ENCODE peak calls at places on chromosome 6, in eight cellular contexts. One of them, this sample, is unnamed.

GRCh38 chr6:5034328-5034727 is 30.5 kb upstream of the RPP40 start:
- DNase-seq in H1: no peak
- DNase-seq in endothelial cell of umbilical vein: no peak
- DNase-seq in K562: no peak
- DNase-seq in HepG2: no peak
- DNase-seq in HCT116: no peak
- DNase-seq in GM12878: no peak
- DNase-seq in GM23338: no peak
- DNase-seq in this sample: no peak

GRCh38 chr6:63533026-63533425 is 39.3 kb upstream of the LOC128125822 start:
- DNase-seq in endothelial cell of umbilical vein: no peak
- DNase-seq in HepG2: no peak
- DNase-seq in K562: no peak
- DNase-seq in GM23338: no peak
- DNase-seq in HCT116: no peak
- DNase-seq in H1: no peak
- DNase-seq in GM12878: no peak
- DNase-seq in this sample: no peak

GRCh38 chr6:169707772-169708171 is 5.8 kb downstream of the C6orf120 start:
- DNase-seq in GM12878: no peak
- DNase-seq in HCT116: no peak
- DNase-seq in H1: no peak
- DNase-seq in GM23338: no peak
- DNase-seq in HepG2: no peak
- DNase-seq in K562: no peak
- DNase-seq in endothelial cell of umbilical vein: no peak
- DNase-seq in this sample: no peak

GRCh38 chr6:136791296-136792065 is 796 bp downstream of the MAP3K5 start:
- DNase-seq in endothelial cell of umbilical vein: peak
- DNase-seq in HCT116: no peak
- DNase-seq in K562: peak
- DNase-seq in GM23338: peak
- DNase-seq in GM12878: peak
- DNase-seq in HepG2: no peak
- DNase-seq in H1: no peak
- DNase-seq in this sample: peak

GRCh38 chr6:154352898-154353585 is 3.6 kb downstream of the IPCEF1 start:
- DNase-seq in HCT116: no peak
- DNase-seq in endothelial cell of umbilical vein: no peak
- DNase-seq in K562: no peak
- DNase-seq in H1: no peak
- DNase-seq in GM12878: peak
- DNase-seq in GM23338: no peak
- DNase-seq in HepG2: no peak
- DNase-seq in this sample: no peak

GRCh38 chr6:85580878-85581267 is 12.8 kb downstream of the SNX14 start:
- DNase-seq in K562: peak
- DNase-seq in GM12878: no peak
- DNase-seq in GM23338: peak
- DNase-seq in H1: no peak
- DNase-seq in HepG2: peak
- DNase-seq in endothelial cell of umbilical vein: no peak
- DNase-seq in HCT116: no peak
- DNase-seq in this sample: no peak

GRCh38 chr6:125781307-125781868 is 9.4 kb upstream of the NCOA7 start:
- DNase-seq in HCT116: no peak
- DNase-seq in GM12878: no peak
- DNase-seq in endothelial cell of umbilical vein: no peak
- DNase-seq in HepG2: no peak
- DNase-seq in K562: no peak
- DNase-seq in GM23338: peak
- DNase-seq in H1: no peak
- DNase-seq in this sample: peak

GRCh38 chr6:28118217-28118616 is 6.2 kb upstream of the ZSCAN16 start:
- DNase-seq in GM12878: no peak
- DNase-seq in HCT116: no peak
- DNase-seq in GM23338: no peak
- DNase-seq in K562: no peak
- DNase-seq in endothelial cell of umbilical vein: no peak
- DNase-seq in H1: no peak
- DNase-seq in HepG2: no peak
- DNase-seq in this sample: no peak

GRCh38 chr6:12030993-12031550 is 19.0 kb downstream of the HIVEP1 start:
- DNase-seq in K562: no peak
- DNase-seq in endothelial cell of umbilical vein: no peak
- DNase-seq in HepG2: no peak
- DNase-seq in HCT116: no peak
- DNase-seq in H1: no peak
- DNase-seq in GM23338: no peak
- DNase-seq in GM12878: no peak
- DNase-seq in this sample: no peak

GRCh38 chr6:35468980-35469710 is 944 bp downstream of the RPL10A start:
- DNase-seq in endothelial cell of umbilical vein: no peak
- DNase-seq in HCT116: no peak
- DNase-seq in HepG2: no peak
- DNase-seq in GM23338: no peak
- DNase-seq in K562: peak
- DNase-seq in H1: no peak
- DNase-seq in GM12878: no peak
- DNase-seq in this sample: no peak

GRCh38 chr6:165317723-165318122 is 8.3 kb upstream of the C6orf118 start:
- DNase-seq in K562: no peak
- DNase-seq in GM23338: no peak
- DNase-seq in HCT116: no peak
- DNase-seq in endothelial cell of umbilical vein: no peak
- DNase-seq in GM12878: no peak
- DNase-seq in H1: no peak
- DNase-seq in HepG2: no peak
- DNase-seq in this sample: no peak

GRCh38 chr6:142331075-142331551 is 29.3 kb downstream of the ADGRG6 start:
- DNase-seq in endothelial cell of umbilical vein: peak
- DNase-seq in GM12878: no peak
- DNase-seq in HepG2: peak
- DNase-seq in HCT116: no peak
- DNase-seq in K562: no peak
- DNase-seq in H1: no peak
- DNase-seq in GM23338: no peak
- DNase-seq in this sample: no peak

GRCh38 chr6:42724825-42725224 is 2.4 kb upstream of the PRPH2 start:
- DNase-seq in GM23338: no peak
- DNase-seq in K562: no peak
- DNase-seq in H1: no peak
- DNase-seq in HepG2: no peak
- DNase-seq in endothelial cell of umbilical vein: no peak
- DNase-seq in HCT116: no peak
- DNase-seq in GM12878: no peak
- DNase-seq in this sample: no peak
- H3K4me2 ChIP-seq in GM23338: no peak
- H3K4me2 ChIP-seq in K562: no peak
- H3K4me2 ChIP-seq in H1: no peak
- H3K4me2 ChIP-seq in HepG2: no peak
- H3K4me2 ChIP-seq in endothelial cell of umbilical vein: no peak
- H3K4me2 ChIP-seq in HCT116: no peak
- H3K4me2 ChIP-seq in GM12878: no peak
- H3K4me2 ChIP-seq in this sample: no peak

GRCh38 chr6:961407-961930 is 268.5 kb upstream of the EXOC2 start:
- DNase-seq in H1: no peak
- DNase-seq in GM23338: no peak
- DNase-seq in GM12878: no peak
- DNase-seq in HepG2: no peak
- DNase-seq in K562: no peak
- DNase-seq in endothelial cell of umbilical vein: no peak
- DNase-seq in HCT116: no peak
- DNase-seq in this sample: no peak
- TF ChIP-seq POLR2AphosphoS5 in H1: no peak
- TF ChIP-seq POLR2AphosphoS5 in GM23338: no peak
- TF ChIP-seq POLR2AphosphoS5 in GM12878: no peak
- TF ChIP-seq POLR2AphosphoS5 in HepG2: no peak
- TF ChIP-seq POLR2AphosphoS5 in K562: no peak
- TF ChIP-seq POLR2AphosphoS5 in endothelial cell of umbilical vein: no peak
- TF ChIP-seq POLR2AphosphoS5 in HCT116: no peak
- TF ChIP-seq POLR2AphosphoS5 in this sample: no peak

GRCh38 chr6:41718828-41719227 is 16.6 kb downstream of the TFEB start:
- DNase-seq in HCT116: no peak
- DNase-seq in H1: no peak
- DNase-seq in endothelial cell of umbilical vein: no peak
- DNase-seq in GM23338: no peak
- DNase-seq in GM12878: no peak
- DNase-seq in HepG2: no peak
- DNase-seq in K562: no peak
- DNase-seq in this sample: no peak

GRCh38 chr6:41721396-41721795 is 14.0 kb downstream of the TFEB start:
- DNase-seq in HepG2: no peak
- DNase-seq in H1: no peak
- DNase-seq in endothelial cell of umbilical vein: no peak
- DNase-seq in GM23338: no peak
- DNase-seq in GM12878: no peak
- DNase-seq in K562: no peak
- DNase-seq in HCT116: no peak
- DNase-seq in this sample: no peak

GRCh38 chr6:41716516-41717446 is 18.6 kb downstream of the TFEB start:
- DNase-seq in H1: no peak
- DNase-seq in endothelial cell of umbilical vein: no peak
- DNase-seq in GM12878: no peak
- DNase-seq in K562: no peak
- DNase-seq in HepG2: no peak
- DNase-seq in HCT116: no peak
- DNase-seq in GM23338: no peak
- DNase-seq in this sample: no peak

GRCh38 chr6:41720783-41721182 is 14.6 kb downstream of the TFEB start:
- DNase-seq in K562: no peak
- DNase-seq in H1: no peak
- DNase-seq in GM12878: no peak
- DNase-seq in endothelial cell of umbilical vein: no peak
- DNase-seq in HepG2: no peak
- DNase-seq in GM23338: no peak
- DNase-seq in HCT116: no peak
- DNase-seq in this sample: no peak

DNA sequence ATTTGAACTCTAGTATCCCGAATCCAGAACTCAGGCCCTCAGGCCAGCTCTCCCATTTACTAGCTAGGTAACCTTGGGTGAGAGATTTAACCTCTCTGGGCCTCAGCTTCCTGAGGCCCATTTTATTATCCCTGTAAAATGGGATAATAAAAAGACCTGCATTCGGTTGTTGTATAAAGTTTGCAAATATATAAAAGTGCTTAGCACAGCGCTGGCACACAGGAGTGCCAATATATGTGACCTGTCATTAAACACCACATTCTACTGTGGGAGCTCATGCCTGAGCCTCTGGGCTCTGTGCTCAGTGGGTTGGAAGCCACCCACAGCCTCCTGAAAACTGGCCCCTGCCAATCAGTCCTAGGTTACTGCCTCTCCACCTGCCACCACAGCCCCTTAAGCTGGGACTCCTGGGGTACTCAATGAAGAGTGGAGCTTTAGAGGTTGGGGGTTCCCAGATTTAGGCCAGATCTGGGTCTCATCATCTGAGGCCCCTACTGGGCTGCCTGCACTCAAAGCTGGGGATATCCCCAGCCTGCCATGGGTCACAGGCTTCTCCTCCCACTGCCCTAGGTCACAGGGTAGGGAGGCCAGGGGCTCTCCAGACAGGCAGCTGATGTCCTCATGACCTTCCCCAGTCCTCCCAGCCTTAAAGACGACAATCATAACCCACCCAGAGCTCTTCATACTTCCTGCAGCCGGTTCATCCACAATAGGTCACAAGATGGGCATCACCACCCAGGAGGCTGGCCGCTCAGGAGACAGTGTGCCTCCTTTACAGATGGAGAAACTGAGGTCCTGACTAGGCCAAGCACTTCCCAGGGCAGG is 15.4 kb downstream of the TFEB start:
- DNase-seq in K562: no peak
- DNase-seq in endothelial cell of umbilical vein: no peak
- DNase-seq in HCT116: no peak
- DNase-seq in GM12878: no peak
- DNase-seq in H1: no peak
- DNase-seq in GM23338: no peak
- DNase-seq in HepG2: no peak
- DNase-seq in this sample: no peak
- H3K4me2 ChIP-seq in K562: no peak
- H3K4me2 ChIP-seq in endothelial cell of umbilical vein: no peak
- H3K4me2 ChIP-seq in HCT116: no peak
- H3K4me2 ChIP-seq in GM12878: peak
- H3K4me2 ChIP-seq in H1: no peak
- H3K4me2 ChIP-seq in GM23338: no peak
- H3K4me2 ChIP-seq in HepG2: no peak
- H3K4me2 ChIP-seq in this sample: no peak

GRCh38 chr6:157235600-157236039 is 87.7 kb downstream of the TMEM242 start:
- DNase-seq in HepG2: peak
- DNase-seq in H1: no peak
- DNase-seq in K562: no peak
- DNase-seq in GM12878: no peak
- DNase-seq in HCT116: no peak
- DNase-seq in GM23338: peak
- DNase-seq in endothelial cell of umbilical vein: peak
- DNase-seq in this sample: no peak
- TF ChIP-seq POLR2AphosphoS5 in HepG2: no peak
- TF ChIP-seq POLR2AphosphoS5 in H1: no peak
- TF ChIP-seq POLR2AphosphoS5 in K562: no peak
- TF ChIP-seq POLR2AphosphoS5 in GM12878: no peak
- TF ChIP-seq POLR2AphosphoS5 in HCT116: no peak
- TF ChIP-seq POLR2AphosphoS5 in GM23338: no peak
- TF ChIP-seq POLR2AphosphoS5 in endothelial cell of umbilical vein: no peak
- TF ChIP-seq POLR2AphosphoS5 in this sample: no peak

DNA sequence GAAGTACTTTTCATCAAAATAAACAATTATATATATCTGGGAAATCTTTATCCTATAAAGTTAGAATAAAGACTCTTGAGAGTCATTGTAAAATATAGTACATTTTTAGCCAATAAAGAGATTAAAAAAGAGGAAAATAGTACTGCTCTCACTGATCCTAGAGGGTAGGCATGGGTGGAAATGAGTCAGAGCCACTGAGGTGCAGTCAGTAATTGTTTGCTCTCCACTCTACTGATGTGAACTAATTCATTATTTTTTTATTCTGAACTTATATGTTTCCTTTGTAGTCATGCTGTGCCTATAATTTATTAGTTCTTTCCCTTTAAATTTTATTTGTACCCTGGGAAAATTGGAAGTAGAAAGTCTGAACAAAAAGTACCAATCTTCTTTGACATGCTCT is 1359.4 kb upstream of the GJE1 start:
- DNase-seq in HepG2: no peak
- DNase-seq in K562: no peak
- DNase-seq in endothelial cell of umbilical vein: peak
- DNase-seq in H1: no peak
- DNase-seq in GM12878: no peak
- DNase-seq in HCT116: no peak
- DNase-seq in GM23338: no peak
- DNase-seq in this sample: no peak
- H3K4me2 ChIP-seq in HepG2: no peak
- H3K4me2 ChIP-seq in K562: no peak
- H3K4me2 ChIP-seq in endothelial cell of umbilical vein: peak
- H3K4me2 ChIP-seq in H1: no peak
- H3K4me2 ChIP-seq in GM12878: no peak
- H3K4me2 ChIP-seq in HCT116: no peak
- H3K4me2 ChIP-seq in GM23338: no peak
- H3K4me2 ChIP-seq in this sample: no peak

This sample was measured in SK-N-SH.